ENCODE peak calls at places on chromosome 1, in five cellular contexts. One of them, this sample, is unnamed.

GRCh38 chr1:160083968-160084770 is 2.8 kb downstream of the KCNJ9 start:
- DNase-seq in stomach: peak; percentile 88
- DNase-seq in memory B cell: peak; percentile 63
- DNase-seq in pons: peak; percentile 11
- DNase-seq in fibroblast of the conjunctiva: no peak
- DNase-seq in this sample: no peak

GRCh38 chr1:64363116-64363515 is 106.8 kb upstream of the CACHD1 start:
- DNase-seq in stomach: no peak
- DNase-seq in memory B cell: no peak
- DNase-seq in pons: no peak
- DNase-seq in fibroblast of the conjunctiva: no peak
- DNase-seq in this sample: no peak

GRCh38 chr1:243432136-243432535 is 176.3 kb downstream of the SDCCAG8 start:
- DNase-seq in stomach: no peak
- DNase-seq in memory B cell: no peak
- DNase-seq in pons: no peak
- DNase-seq in fibroblast of the conjunctiva: no peak
- DNase-seq in this sample: no peak

GRCh38 chr1:234735976-234736375 is 126.0 kb upstream of the IRF2BP2 start:
- DNase-seq in stomach: no peak
- DNase-seq in memory B cell: no peak
- DNase-seq in pons: no peak
- DNase-seq in fibroblast of the conjunctiva: no peak
- DNase-seq in this sample: no peak

GRCh38 chr1:85654066-85654782 is 54.0 kb downstream of the ZNHIT6 start:
- DNase-seq in stomach: no peak
- DNase-seq in memory B cell: no peak
- DNase-seq in pons: no peak
- DNase-seq in fibroblast of the conjunctiva: no peak
- DNase-seq in this sample: no peak

GRCh38 chr1:114032271-114033218 is 53.3 kb downstream of the OLFML3 start:
- DNase-seq in stomach: no peak
- DNase-seq in memory B cell: no peak
- DNase-seq in pons: peak; percentile 17
- DNase-seq in fibroblast of the conjunctiva: peak; percentile 20
- DNase-seq in this sample: no peak

GRCh38 chr1:65147424-65148177 is 402 bp upstream of the AK4 start:
- DNase-seq in stomach: peak; percentile 71
- DNase-seq in memory B cell: peak; percentile 11
- DNase-seq in pons: no peak
- DNase-seq in fibroblast of the conjunctiva: no peak
- DNase-seq in this sample: peak; percentile 62

GRCh38 chr1:22507582-22507981 is 55.7 kb upstream of the EPHA8 start:
- DNase-seq in stomach: no peak
- DNase-seq in memory B cell: no peak
- DNase-seq in pons: no peak
- DNase-seq in fibroblast of the conjunctiva: no peak
- DNase-seq in this sample: no peak

GRCh38 chr1:86382878-86383277 is 13.2 kb downstream of the ODF2L start:
- DNase-seq in stomach: no peak
- DNase-seq in memory B cell: no peak
- DNase-seq in pons: no peak
- DNase-seq in fibroblast of the conjunctiva: no peak
- DNase-seq in this sample: no peak

GRCh38 chr1:112879834-112880233 is 76.2 kb downstream of the SLC16A1 start:
- DNase-seq in stomach: no peak
- DNase-seq in memory B cell: no peak
- DNase-seq in pons: no peak
- DNase-seq in fibroblast of the conjunctiva: no peak
- DNase-seq in this sample: no peak

GRCh38 chr1:236396665-236397043 is 2.6 kb downstream of the EDARADD start:
- DNase-seq in stomach: no peak
- DNase-seq in memory B cell: no peak
- DNase-seq in pons: no peak
- DNase-seq in fibroblast of the conjunctiva: no peak
- DNase-seq in this sample: no peak

GRCh38 chr1:81702903-81703302 is 97.8 kb upstream of the ADGRL2 start:
- DNase-seq in stomach: no peak
- DNase-seq in memory B cell: no peak
- DNase-seq in pons: no peak
- DNase-seq in fibroblast of the conjunctiva: peak; percentile 51
- DNase-seq in this sample: no peak

GRCh38 chr1:46822248-46822826 is 23.5 kb downstream of the CYP4B1 start:
- DNase-seq in stomach: no peak
- DNase-seq in memory B cell: no peak
- DNase-seq in pons: no peak
- DNase-seq in fibroblast of the conjunctiva: no peak
- DNase-seq in this sample: no peak

GRCh38 chr1:113812661-113813135 is 422 bp upstream of the RSBN1 start:
- DNase-seq in stomach: no peak
- DNase-seq in memory B cell: no peak
- DNase-seq in pons: no peak
- DNase-seq in fibroblast of the conjunctiva: no peak
- DNase-seq in this sample: no peak

GRCh38 chr1:117662667-117663066 is 56.8 kb downstream of the TENT5C start:
- DNase-seq in stomach: no peak
- DNase-seq in memory B cell: no peak
- DNase-seq in pons: no peak
- DNase-seq in fibroblast of the conjunctiva: no peak
- DNase-seq in this sample: no peak

GRCh38 chr1:86779308-86780191 is 75.2 kb downstream of the SH3GLB1 start:
- DNase-seq in stomach: peak; percentile 40
- DNase-seq in memory B cell: no peak
- DNase-seq in pons: no peak
- DNase-seq in fibroblast of the conjunctiva: peak; percentile 62
- DNase-seq in this sample: no peak

GRCh38 chr1:2594001-2594640 is 7.5 kb downstream of the PRXL2B start:
- DNase-seq in stomach: peak; percentile 77
- DNase-seq in memory B cell: no peak
- DNase-seq in pons: no peak
- DNase-seq in fibroblast of the conjunctiva: no peak
- DNase-seq in this sample: peak; percentile 64

GRCh38 chr1:168653567-168653966 is 75.4 kb downstream of the DPT start:
- DNase-seq in stomach: no peak
- DNase-seq in memory B cell: no peak
- DNase-seq in pons: no peak
- DNase-seq in fibroblast of the conjunctiva: no peak
- DNase-seq in this sample: no peak

GRCh38 chr1:236904874-236905741 is 99.1 kb downstream of the MT1HL1 start:
- DNase-seq in stomach: no peak
- DNase-seq in memory B cell: no peak
- DNase-seq in pons: no peak
- DNase-seq in fibroblast of the conjunctiva: peak; percentile 65
- DNase-seq in this sample: no peak

GRCh38 chr1:118155106-118155505 is 29.9 kb downstream of the SPAG17 start:
- DNase-seq in stomach: no peak
- DNase-seq in memory B cell: no peak
- DNase-seq in pons: no peak
- DNase-seq in fibroblast of the conjunctiva: no peak
- DNase-seq in this sample: no peak

GRCh38 chr1:10824821-10825540 is 28.5 kb upstream of the CASZ1 start:
- DNase-seq in stomach: peak; percentile 58
- DNase-seq in memory B cell: no peak
- DNase-seq in pons: no peak
- DNase-seq in fibroblast of the conjunctiva: no peak
- DNase-seq in this sample: no peak

GRCh38 chr1:205994342-205994741 is 8.9 kb downstream of the RAB7B start:
- DNase-seq in stomach: no peak
- DNase-seq in memory B cell: no peak
- DNase-seq in pons: peak; percentile 97
- DNase-seq in fibroblast of the conjunctiva: no peak
- DNase-seq in this sample: no peak

GRCh38 chr1:184954232-184954995 is 19.9 kb downstream of the NIBAN1 start:
- DNase-seq in stomach: no peak
- DNase-seq in memory B cell: no peak
- DNase-seq in pons: no peak
- DNase-seq in fibroblast of the conjunctiva: no peak
- DNase-seq in this sample: no peak

GRCh38 chr1:69315416-69315815 is 252.3 kb upstream of the LRRC7 start:
- DNase-seq in stomach: no peak
- DNase-seq in memory B cell: no peak
- DNase-seq in pons: no peak
- DNase-seq in fibroblast of the conjunctiva: no peak
- DNase-seq in this sample: no peak

GRCh38 chr1:58576727-58577675 is at the start of gene TACSTD2:
- DNase-seq in stomach: peak; percentile 84
- DNase-seq in memory B cell: no peak
- DNase-seq in pons: no peak
- DNase-seq in fibroblast of the conjunctiva: no peak
- DNase-seq in this sample: peak; percentile 85

GRCh38 chr1:42186172-42186571 is 21.6 kb upstream of the GUCA2A start:
- DNase-seq in stomach: no peak
- DNase-seq in memory B cell: no peak
- DNase-seq in pons: no peak
- DNase-seq in fibroblast of the conjunctiva: no peak
- DNase-seq in this sample: no peak

GRCh38 chr1:248807067-248807737 is 18.5 kb downstream of the SH3BP5L start:
- DNase-seq in stomach: peak; percentile 67
- DNase-seq in memory B cell: peak; percentile 57
- DNase-seq in pons: peak; percentile 57
- DNase-seq in fibroblast of the conjunctiva: no peak
- DNase-seq in this sample: peak; percentile 78

GRCh38 chr1:232940262-232940661 is 10.1 kb upstream of the NTPCR start:
- DNase-seq in stomach: no peak
- DNase-seq in memory B cell: no peak
- DNase-seq in pons: no peak
- DNase-seq in fibroblast of the conjunctiva: no peak
- DNase-seq in this sample: no peak

GRCh38 chr1:219587817-219588561 is 24.9 kb downstream of the ZC3H11B start:
- DNase-seq in stomach: no peak
- DNase-seq in memory B cell: no peak
- DNase-seq in pons: peak; percentile 70
- DNase-seq in fibroblast of the conjunctiva: peak; percentile 29
- DNase-seq in this sample: no peak

GRCh38 chr1:177130426-177130825 is 34.1 kb downstream of the ASTN1 start:
- DNase-seq in stomach: no peak
- DNase-seq in memory B cell: no peak
- DNase-seq in pons: no peak
- DNase-seq in fibroblast of the conjunctiva: no peak
- DNase-seq in this sample: no peak

This sample was measured in aorta.